ENCODE peak calls at places on chromosomes 6 and 20, in four cellular contexts. One of them, this sample, is unnamed.

GRCh38 chr6:112225691-112226090 is 28.7 kb downstream of the LAMA4 start:
- DNase-seq in H1: no peak
- DNase-seq in GM12878: no peak
- DNase-seq in NT2/D1: no peak
- DNase-seq in this sample: no peak

GRCh38 chr6:71982385-71982784 is 96.0 kb downstream of the RIMS1 start:
- DNase-seq in NT2/D1: no peak
- DNase-seq in GM12878: peak
- DNase-seq in H1: no peak
- DNase-seq in this sample: no peak

GRCh38 chr6:3272911-3273547 is 14.3 kb downstream of the PSMG4 start:
- DNase-seq in GM12878: no peak
- DNase-seq in NT2/D1: no peak
- DNase-seq in H1: no peak
- DNase-seq in this sample: no peak

GRCh38 chr20:801678-802077 is 31.8 kb upstream of the FAM110A start:
- DNase-seq in H1: no peak
- DNase-seq in GM12878: no peak
- DNase-seq in NT2/D1: no peak
- DNase-seq in this sample: no peak

GRCh38 chr6:138719011-138719635 is 54.4 kb upstream of the CCDC28A start:
- DNase-seq in NT2/D1: no peak
- DNase-seq in H1: no peak
- DNase-seq in GM12878: no peak
- DNase-seq in this sample: no peak

GRCh38 chr6:51813904-51814303 is 273.5 kb downstream of the PKHD1 start:
- DNase-seq in GM12878: no peak
- DNase-seq in NT2/D1: no peak
- DNase-seq in H1: no peak
- DNase-seq in this sample: no peak

GRCh38 chr20:6509375-6509774 is 258.1 kb upstream of the BMP2 start:
- DNase-seq in GM12878: no peak
- DNase-seq in NT2/D1: no peak
- DNase-seq in H1: no peak
- DNase-seq in this sample: no peak

GRCh38 chr6:126947070-126947469 is 171.4 kb upstream of the RSPO3 start:
- DNase-seq in GM12878: no peak
- DNase-seq in H1: no peak
- DNase-seq in NT2/D1: no peak
- DNase-seq in this sample: no peak

GRCh38 chr20:43844778-43845614 is 69.7 kb upstream of the TOX2 start:
- DNase-seq in NT2/D1: no peak
- DNase-seq in H1: no peak
- DNase-seq in GM12878: no peak
- DNase-seq in this sample: no peak

GRCh38 chr20:20083796-20084195 is 31.5 kb downstream of the CFAP61 start:
- DNase-seq in NT2/D1: no peak
- DNase-seq in H1: no peak
- DNase-seq in GM12878: peak
- DNase-seq in this sample: peak

GRCh38 chr20:50395258-50395729 is 114.9 kb upstream of the PTPN1 start:
- DNase-seq in H1: no peak
- DNase-seq in NT2/D1: no peak
- DNase-seq in GM12878: no peak
- DNase-seq in this sample: no peak

GRCh38 chr20:61297981-61298380 is 45.9 kb downstream of the CDH4 start:
- DNase-seq in GM12878: no peak
- DNase-seq in NT2/D1: no peak
- DNase-seq in H1: no peak
- DNase-seq in this sample: no peak

GRCh38 chr6:142377112-142377848 is 75.5 kb downstream of the ADGRG6 start:
- DNase-seq in NT2/D1: no peak
- DNase-seq in H1: peak
- DNase-seq in GM12878: no peak
- DNase-seq in this sample: peak

GRCh38 chr6:79546186-79546585 is 9.0 kb upstream of the LCA5 start:
- DNase-seq in GM12878: no peak
- DNase-seq in H1: no peak
- DNase-seq in NT2/D1: no peak
- DNase-seq in this sample: no peak

GRCh38 chr20:10619427-10619826 is 54.4 kb downstream of the JAG1 start:
- DNase-seq in H1: no peak
- DNase-seq in GM12878: no peak
- DNase-seq in NT2/D1: no peak
- DNase-seq in this sample: no peak

GRCh38 chr6:107075951-107076381 is 39.3 kb downstream of the BEND3 start:
- DNase-seq in H1: no peak
- DNase-seq in GM12878: no peak
- DNase-seq in NT2/D1: no peak
- DNase-seq in this sample: no peak

GRCh38 chr6:26651382-26651781 is 8.2 kb downstream of the ZNF322 start:
- DNase-seq in H1: no peak
- DNase-seq in GM12878: no peak
- DNase-seq in NT2/D1: no peak
- DNase-seq in this sample: no peak

GRCh38 chr20:61558726-61559125 is 306.7 kb downstream of the CDH4 start:
- DNase-seq in GM12878: no peak
- DNase-seq in NT2/D1: no peak
- DNase-seq in H1: no peak
- DNase-seq in this sample: no peak

GRCh38 chr6:82144007-82144851 is 103.3 kb downstream of the IBTK start:
- DNase-seq in GM12878: peak
- DNase-seq in NT2/D1: no peak
- DNase-seq in H1: no peak
- DNase-seq in this sample: peak

GRCh38 chr6:113558966-113559365 is 298.2 kb upstream of the MARCKS start:
- DNase-seq in GM12878: no peak
- DNase-seq in H1: no peak
- DNase-seq in NT2/D1: no peak
- DNase-seq in this sample: no peak

GRCh38 chr6:140494321-140495085 is 1120.1 kb upstream of the CITED2 start:
- DNase-seq in NT2/D1: no peak
- DNase-seq in H1: no peak
- DNase-seq in GM12878: no peak
- DNase-seq in this sample: no peak

GRCh38 chr20:62464990-62465389 is 10.8 kb downstream of the GATA5 start:
- DNase-seq in H1: no peak
- DNase-seq in GM12878: no peak
- DNase-seq in NT2/D1: no peak
- DNase-seq in this sample: no peak

DNA sequence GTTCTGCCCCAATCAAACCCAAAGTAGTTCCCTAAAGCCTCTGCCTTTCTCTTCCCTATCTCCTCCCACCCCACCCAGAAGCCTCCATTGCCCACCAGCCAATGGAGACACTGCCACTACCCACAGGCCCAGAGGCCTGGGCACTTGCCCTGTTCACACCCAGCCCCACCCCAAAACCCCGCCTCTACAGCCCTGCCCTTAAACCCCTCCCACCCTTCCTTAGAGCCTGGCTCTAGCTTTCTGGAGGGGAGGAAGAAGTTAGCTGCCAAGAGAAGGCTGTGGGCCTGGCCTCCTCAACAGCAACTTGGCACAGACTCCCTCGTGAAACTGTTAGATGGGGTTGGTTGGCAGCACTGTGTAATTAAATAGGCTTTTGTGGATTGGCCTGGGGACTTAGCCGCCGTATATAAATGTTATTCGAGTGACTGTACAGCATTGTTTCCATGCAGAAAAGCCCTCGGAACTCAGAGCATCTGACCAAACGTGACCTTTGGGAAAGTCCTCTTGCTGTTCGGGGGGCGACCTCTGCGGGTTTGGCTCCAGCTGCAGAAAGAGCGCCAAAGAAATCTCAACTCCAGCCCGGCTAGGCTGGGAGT is 31.4 kb downstream of the COL11A2 start:
- DNase-seq in NT2/D1: no peak
- DNase-seq in GM12878: no peak
- DNase-seq in H1: no peak
- DNase-seq in this sample: no peak
- H3K9ac ChIP-seq in NT2/D1: peak
- H3K9ac ChIP-seq in GM12878: no peak
- H3K9ac ChIP-seq in H1: no peak
- H3K9ac ChIP-seq in this sample: no peak

GRCh38 chr6:144302701-144303351 is 17.7 kb downstream of the UTRN start:
- DNase-seq in H1: no peak
- DNase-seq in GM12878: no peak
- DNase-seq in NT2/D1: no peak
- DNase-seq in this sample: peak

GRCh38 chr6:144307880-144308279 is 22.7 kb downstream of the UTRN start:
- DNase-seq in NT2/D1: no peak
- DNase-seq in GM12878: no peak
- DNase-seq in H1: no peak
- DNase-seq in this sample: no peak

GRCh38 chr6:144305567-144305966 is 20.4 kb downstream of the UTRN start:
- DNase-seq in H1: no peak
- DNase-seq in GM12878: no peak
- DNase-seq in NT2/D1: no peak
- DNase-seq in this sample: no peak

GRCh38 chr6:144304223-144304848 is 19.2 kb downstream of the UTRN start:
- DNase-seq in GM12878: no peak
- DNase-seq in H1: no peak
- DNase-seq in NT2/D1: no peak
- DNase-seq in this sample: no peak

DNA sequence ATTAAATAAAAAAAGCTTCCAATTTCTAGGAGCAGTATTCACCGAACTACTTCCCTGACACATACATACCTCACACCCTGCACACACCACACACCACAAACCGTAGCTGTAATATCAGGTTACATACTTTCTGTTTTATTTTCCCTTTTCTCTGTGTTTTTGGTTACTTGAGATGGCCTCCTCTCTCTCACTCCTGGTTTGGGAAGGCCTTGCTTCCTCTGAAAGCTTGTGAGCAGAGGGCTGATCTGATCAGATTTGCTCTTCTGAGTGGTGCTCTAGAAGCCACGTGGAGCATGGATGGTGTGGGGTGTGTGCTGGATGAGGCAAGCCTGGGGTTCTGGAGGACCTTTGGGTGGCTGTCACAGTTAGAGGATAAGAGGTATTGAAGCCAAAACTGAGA is 20.9 kb downstream of the UTRN start:
- DNase-seq in NT2/D1: no peak
- DNase-seq in GM12878: peak
- DNase-seq in H1: no peak
- DNase-seq in this sample: no peak
- TF ChIP-seq SUZ12 in NT2/D1: no peak
- TF ChIP-seq SUZ12 in GM12878: no peak
- TF ChIP-seq SUZ12 in H1: no peak
- TF ChIP-seq SUZ12 in this sample: no peak

GRCh38 chr6:158815915-158816314 is 3.3 kb downstream of the EZR start:
- DNase-seq in NT2/D1: no peak
- DNase-seq in GM12878: no peak
- DNase-seq in H1: no peak
- DNase-seq in this sample: no peak
- H3K9ac ChIP-seq in NT2/D1: peak
- H3K9ac ChIP-seq in GM12878: peak
- H3K9ac ChIP-seq in H1: no peak
- H3K9ac ChIP-seq in this sample: no peak

DNA sequence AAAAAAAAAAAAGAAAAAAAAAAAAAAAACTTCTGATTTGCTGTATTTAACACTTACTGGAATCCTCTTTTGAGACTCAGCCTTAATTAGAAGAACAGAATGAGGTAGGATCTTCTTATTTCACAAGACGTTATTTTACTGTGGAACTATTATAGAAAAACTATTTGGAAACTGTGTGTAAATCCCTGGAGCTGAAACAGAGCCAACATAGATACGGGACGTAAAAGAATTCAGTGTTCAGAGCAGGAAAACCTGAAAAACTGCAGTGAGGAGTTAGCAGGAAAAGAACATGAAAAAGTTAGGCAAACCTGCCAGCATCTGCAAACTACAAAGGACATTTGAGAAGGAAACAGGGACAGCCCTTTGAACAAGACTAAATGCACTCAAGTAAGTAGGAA is 3.4 kb upstream of the ZNF217 start:
- DNase-seq in H1: no peak
- DNase-seq in GM12878: no peak
- DNase-seq in NT2/D1: no peak
- DNase-seq in this sample: peak
- TF ChIP-seq SUZ12 in H1: no peak
- TF ChIP-seq SUZ12 in GM12878: no peak
- TF ChIP-seq SUZ12 in NT2/D1: no peak
- TF ChIP-seq SUZ12 in this sample: no peak

DNA sequence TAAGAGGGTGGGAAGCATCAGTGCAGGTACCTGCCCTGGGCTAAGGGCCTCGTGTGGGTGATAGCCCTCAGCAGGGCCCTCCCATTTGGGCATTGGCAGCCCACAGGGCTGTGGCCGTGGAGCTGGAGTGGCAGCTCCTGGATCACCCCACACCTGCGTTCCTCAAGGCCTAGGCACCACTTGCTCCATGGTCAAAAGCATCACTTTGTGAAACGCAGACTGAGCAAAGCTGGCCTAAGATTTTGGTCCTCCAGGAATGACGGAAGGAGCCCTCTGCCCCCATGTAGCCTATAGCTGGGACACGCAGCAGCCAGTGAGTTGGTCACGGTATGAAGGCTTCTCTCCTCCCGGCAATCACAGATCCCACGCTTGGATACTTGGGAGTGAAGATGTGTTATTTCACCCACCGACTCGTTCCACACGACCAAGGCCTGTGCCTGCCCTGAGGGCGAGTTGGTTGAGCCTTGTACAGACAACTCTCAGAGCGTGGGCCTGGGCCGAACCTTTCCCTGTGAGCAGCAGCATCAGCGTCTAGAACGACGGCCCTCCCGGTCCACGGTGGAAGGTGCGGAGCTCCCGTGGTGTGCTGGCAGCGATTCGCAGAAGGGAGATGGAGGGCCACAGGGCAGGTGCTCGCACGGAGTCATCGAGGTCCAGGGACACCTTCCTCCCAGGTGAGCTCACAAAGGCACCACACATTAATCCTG is 39.7 kb downstream of the THBS2 start:
- DNase-seq in GM12878: no peak
- DNase-seq in NT2/D1: no peak
- DNase-seq in H1: no peak
- DNase-seq in this sample: no peak
- H3K9ac ChIP-seq in GM12878: no peak
- H3K9ac ChIP-seq in NT2/D1: peak
- H3K9ac ChIP-seq in H1: no peak
- H3K9ac ChIP-seq in this sample: no peak

GRCh38 chr6:53357576-53358343 is 9.0 kb upstream of the ELOVL5 start:
- DNase-seq in GM12878: no peak
- DNase-seq in H1: no peak
- DNase-seq in NT2/D1: no peak
- DNase-seq in this sample: peak

GRCh38 chr6:53359088-53359842 is 10.5 kb upstream of the ELOVL5 start:
- DNase-seq in NT2/D1: peak
- DNase-seq in H1: peak
- DNase-seq in GM12878: peak
- DNase-seq in this sample: peak

GRCh38 chr6:53361549-53362031 is 12.8 kb upstream of the ELOVL5 start:
- DNase-seq in GM12878: peak
- DNase-seq in H1: no peak
- DNase-seq in NT2/D1: no peak
- DNase-seq in this sample: no peak

GRCh38 chr6:53358440-53359087 is 9.8 kb upstream of the ELOVL5 start:
- DNase-seq in H1: no peak
- DNase-seq in NT2/D1: no peak
- DNase-seq in GM12878: no peak
- DNase-seq in this sample: no peak

GRCh38 chr6:53359843-53360834 is 11.4 kb upstream of the ELOVL5 start:
- DNase-seq in H1: no peak
- DNase-seq in NT2/D1: no peak
- DNase-seq in GM12878: no peak
- DNase-seq in this sample: peak
- TF ChIP-seq SUZ12 in H1: no peak
- TF ChIP-seq SUZ12 in NT2/D1: no peak
- TF ChIP-seq SUZ12 in GM12878: no peak
- TF ChIP-seq SUZ12 in this sample: no peak